ENCODE peak calls at places on chromosomes 2 and 18, in four cellular contexts. One of them, this sample, is unnamed.

GRCh38 chr2:84946204-84947009 is 24.6 kb upstream of the KCMF1 start:
- DNase-seq in IMR-90: peak; percentile 91
- DNase-seq in endothelial cell of umbilical vein: peak; percentile 61
- DNase-seq in K562: no peak
- DNase-seq in this sample: peak; percentile 93

GRCh38 chr18:62718268-62718800 is 3.0 kb downstream of the PHLPP1 start:
- DNase-seq in endothelial cell of umbilical vein: peak; percentile 7
- DNase-seq in K562: no peak
- DNase-seq in IMR-90: no peak
- DNase-seq in this sample: no peak

GRCh38 chr18:79397288-79397829 is 1.6 kb downstream of the NFATC1 start:
- DNase-seq in endothelial cell of umbilical vein: peak; percentile 57
- DNase-seq in IMR-90: no peak
- DNase-seq in K562: no peak
- DNase-seq in this sample: no peak

GRCh38 chr2:23801396-23801795 is 125.5 kb downstream of the ATAD2B start:
- DNase-seq in IMR-90: peak; percentile 82
- DNase-seq in K562: no peak
- DNase-seq in endothelial cell of umbilical vein: no peak
- DNase-seq in this sample: no peak

GRCh38 chr2:207487650-207488315 is 42.0 kb upstream of the CREB1 start:
- DNase-seq in IMR-90: peak; percentile 95
- DNase-seq in K562: no peak
- DNase-seq in endothelial cell of umbilical vein: no peak
- DNase-seq in this sample: no peak

GRCh38 chr2:208183937-208184336 is 5.9 kb downstream of the C2orf80 start:
- DNase-seq in IMR-90: no peak
- DNase-seq in endothelial cell of umbilical vein: no peak
- DNase-seq in K562: no peak
- DNase-seq in this sample: no peak

GRCh38 chr18:12264854-12265253 is 10.7 kb downstream of the CIDEA start:
- DNase-seq in K562: no peak
- DNase-seq in endothelial cell of umbilical vein: no peak
- DNase-seq in IMR-90: no peak
- DNase-seq in this sample: no peak

GRCh38 chr18:8711736-8712135 is 6.4 kb downstream of the MTCL1 start:
- DNase-seq in IMR-90: no peak
- DNase-seq in endothelial cell of umbilical vein: no peak
- DNase-seq in K562: no peak
- DNase-seq in this sample: no peak

GRCh38 chr2:241821460-241822263 is 12.7 kb downstream of the NEU4 start:
- DNase-seq in IMR-90: no peak
- DNase-seq in K562: no peak
- DNase-seq in endothelial cell of umbilical vein: no peak
- DNase-seq in this sample: no peak

GRCh38 chr2:100260712-100261620 is 61.3 kb downstream of the LONRF2 start:
- DNase-seq in K562: peak; percentile 73
- DNase-seq in IMR-90: peak; percentile 85
- DNase-seq in endothelial cell of umbilical vein: peak; percentile 61
- DNase-seq in this sample: no peak

GRCh38 chr2:24359701-24360049 is 661 bp downstream of the ITSN2 start:
- DNase-seq in endothelial cell of umbilical vein: no peak
- DNase-seq in IMR-90: no peak
- DNase-seq in K562: no peak
- DNase-seq in this sample: no peak

GRCh38 chr2:155310589-155310988 is 612.1 kb downstream of the KCNJ3 start:
- DNase-seq in K562: no peak
- DNase-seq in IMR-90: no peak
- DNase-seq in endothelial cell of umbilical vein: peak; percentile 33
- DNase-seq in this sample: no peak

GRCh38 chr2:2834105-2834504 is 503.0 kb upstream of the MYT1L start:
- DNase-seq in endothelial cell of umbilical vein: no peak
- DNase-seq in IMR-90: no peak
- DNase-seq in K562: no peak
- DNase-seq in this sample: no peak

GRCh38 chr2:209790066-209790728 is 18.6 kb downstream of the UNC80 start:
- DNase-seq in endothelial cell of umbilical vein: no peak
- DNase-seq in K562: no peak
- DNase-seq in IMR-90: no peak
- DNase-seq in this sample: no peak

GRCh38 chr2:165202230-165202629 is 1.6 kb downstream of the SCN3A start:
- DNase-seq in IMR-90: no peak
- DNase-seq in K562: no peak
- DNase-seq in endothelial cell of umbilical vein: no peak
- DNase-seq in this sample: no peak

GRCh38 chr2:20326163-20326780 is 24.4 kb downstream of the PUM2 start:
- DNase-seq in K562: peak; percentile 50
- DNase-seq in endothelial cell of umbilical vein: peak; percentile 72
- DNase-seq in IMR-90: peak; percentile 68
- DNase-seq in this sample: no peak

GRCh38 chr2:233114421-233114861 is 54.3 kb downstream of the INPP5D start:
- DNase-seq in endothelial cell of umbilical vein: no peak
- DNase-seq in IMR-90: no peak
- DNase-seq in K562: no peak
- DNase-seq in this sample: no peak

GRCh38 chr2:234289789-234290188 is 207.1 kb downstream of the ARL4C start:
- DNase-seq in K562: no peak
- DNase-seq in IMR-90: peak; percentile 88
- DNase-seq in endothelial cell of umbilical vein: no peak
- DNase-seq in this sample: peak; percentile 97

GRCh38 chr2:159000072-159000471 is 31.6 kb downstream of the TANC1 start:
- DNase-seq in IMR-90: no peak
- DNase-seq in K562: no peak
- DNase-seq in endothelial cell of umbilical vein: no peak
- DNase-seq in this sample: no peak

GRCh38 chr2:133040175-133040574 is 370.2 kb upstream of the LYPD1 start:
- DNase-seq in endothelial cell of umbilical vein: no peak
- DNase-seq in K562: no peak
- DNase-seq in IMR-90: peak; percentile 76
- DNase-seq in this sample: no peak

GRCh38 chr18:13424377-13424776 is 205.8 kb downstream of the LDLRAD4 start:
- DNase-seq in endothelial cell of umbilical vein: no peak
- DNase-seq in IMR-90: no peak
- DNase-seq in K562: no peak
- DNase-seq in this sample: no peak

GRCh38 chr2:161134547-161135518 is 25.4 kb upstream of the TANK start:
- DNase-seq in K562: no peak
- DNase-seq in endothelial cell of umbilical vein: peak; percentile 89
- DNase-seq in IMR-90: no peak
- DNase-seq in this sample: no peak
- H2AFZ ChIP-seq in K562: peak overlapping the region; percentile 5
- H2AFZ ChIP-seq in endothelial cell of umbilical vein: peak overlapping the region; percentile 31
- H2AFZ ChIP-seq in IMR-90: peak overlapping the region; percentile 21
- H2AFZ ChIP-seq in this sample: peak overlapping the region; percentile 54

DNA sequence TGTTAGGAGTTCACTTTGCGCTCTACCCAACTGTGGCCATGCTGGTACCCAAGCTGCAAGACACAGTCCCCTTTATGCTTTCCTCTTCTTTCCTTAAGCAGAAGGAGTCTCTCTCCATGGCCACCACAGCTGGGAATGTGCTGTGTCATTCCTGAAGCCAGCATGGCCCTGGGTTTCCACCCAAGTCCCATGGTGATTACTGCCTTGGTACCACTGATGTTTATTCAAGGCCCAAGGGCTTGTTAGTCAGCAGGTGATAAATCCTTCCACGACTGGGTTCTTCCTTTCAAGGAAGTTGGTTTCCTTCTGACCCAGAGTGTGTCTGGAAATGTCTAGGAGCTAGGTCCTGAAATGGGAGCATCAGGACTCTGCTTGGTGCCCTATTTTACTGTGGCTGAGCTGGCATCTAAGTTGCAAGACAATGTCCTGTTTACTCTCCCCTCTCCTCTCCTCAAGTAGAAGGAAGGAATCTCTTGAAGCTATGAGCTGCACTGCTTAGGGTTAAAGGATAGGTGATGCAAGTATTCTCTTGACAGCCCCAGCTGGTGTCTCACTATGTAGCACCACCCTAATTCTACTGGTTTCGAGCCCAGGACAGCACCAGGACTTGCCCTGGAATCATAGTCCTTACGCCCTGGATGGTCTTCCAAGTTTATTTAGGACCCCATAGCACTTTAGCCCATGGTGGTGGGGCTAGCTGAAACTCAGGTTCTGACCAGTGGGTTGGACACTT is 18.7 kb upstream of the NUP35 start:
- DNase-seq in IMR-90: peak; percentile 47
- DNase-seq in endothelial cell of umbilical vein: no peak
- DNase-seq in K562: no peak
- DNase-seq in this sample: no peak
- H3K9me1 ChIP-seq in IMR-90: no peaks in the 10 kb centered on the region
- H3K9me1 ChIP-seq in endothelial cell of umbilical vein: no peaks in the 10 kb centered on the region
- H3K9me1 ChIP-seq in K562: no peaks in the 10 kb centered on the region
- H3K9me1 ChIP-seq in this sample: no peaks in the 10 kb centered on the region

GRCh38 chr18:11148655-11149440 is 521 bp downstream of the PIEZO2 start:
- DNase-seq in K562: no peak
- DNase-seq in IMR-90: no peak
- DNase-seq in endothelial cell of umbilical vein: no peak
- DNase-seq in this sample: no peak
- H3K4me2 ChIP-seq in K562: no peak overlapping the region
- H3K4me2 ChIP-seq in IMR-90: peak overlapping the region; percentile 89
- H3K4me2 ChIP-seq in endothelial cell of umbilical vein: peak overlapping the region; percentile 38
- H3K4me2 ChIP-seq in this sample: no peak overlapping the region

GRCh38 chr2:113370478-113371091 is 66.9 kb upstream of the ZNG1B start:
- DNase-seq in IMR-90: peak; percentile 72
- DNase-seq in K562: peak; percentile 42
- DNase-seq in endothelial cell of umbilical vein: peak; percentile 61
- DNase-seq in this sample: peak; percentile 55

GRCh38 chr2:113370030-113370429 is 67.5 kb upstream of the ZNG1B start:
- DNase-seq in K562: no peak
- DNase-seq in IMR-90: no peak
- DNase-seq in endothelial cell of umbilical vein: no peak
- DNase-seq in this sample: no peak
- H2AFZ ChIP-seq in K562: no peak overlapping the region
- H2AFZ ChIP-seq in IMR-90: no peak overlapping the region
- H2AFZ ChIP-seq in endothelial cell of umbilical vein: no peak overlapping the region
- H2AFZ ChIP-seq in this sample: no peak overlapping the region

This sample was measured in keratinocyte.